ENCODE peak calls at places on chromosomes 2 and 18, in five cellular contexts. K is GM23248, I is HCT116, A is MM.1S, V is PC-9. Q is an unnamed sample. For H3K9me2, the result is how much of the 10 kb centered on the place peaks cover.

GRCh38 chr2:67311536-67311935 is 85.6 kb upstream of the ETAA1 start:
- DNase-seq in K (peak), I (no peak), A (no peak), V (peak), Q (peak)

GRCh38 chr2:129193961-129194360 is 785.5 kb upstream of the RAB6C start:
- DNase-seq in K (no peak), I (no peak), A (no peak), V (no peak), Q (no peak)

GRCh38 chr2:183105402-183106134 is 18.7 kb upstream of the NUP35 start:
- DNase-seq in K (peak), I (no peak), A (no peak), V (no peak), Q (peak)

GRCh38 chr2:160033732-160034392 is 28.6 kb downstream of the PLA2R1 start:
- DNase-seq in K (peak), I (no peak), A (no peak), V (no peak), Q (peak)

GRCh38 chr2:11411768-11412448 is 54.1 kb downstream of the E2F6 start:
- DNase-seq in K (peak), I (no peak), A (peak), V (no peak), Q (peak)

GRCh38 chr2:148614332-148615049 is 30.1 kb upstream of the EPC2 start:
- DNase-seq in K (peak), I (peak), A (peak), V (peak), Q (peak)

GRCh38 chr18:51687845-51688585 is 490.5 kb upstream of the MEX3C start:
- DNase-seq in K (no peak), I (no peak), A (no peak), V (no peak), Q (no peak)

GRCh38 chr2:24492283-24493272 is 1.5 kb downstream of the NCOA1 start:
- DNase-seq in K (peak), I (no peak), A (no peak), V (no peak), Q (peak)

GRCh38 chr18:61475931-61476330 is 142.7 kb downstream of the CDH20 start:
- DNase-seq in K (no peak), I (no peak), A (no peak), V (no peak), Q (no peak)

GRCh38 chr2:134692461-134692860 is 26.3 kb downstream of the TMEM163 start:
- DNase-seq in K (no peak), I (no peak), A (no peak), V (no peak), Q (no peak)

GRCh38 chr2:65081232-65081685 is 25.0 kb downstream of the CEP68 start:
- DNase-seq in K (peak), I (no peak), A (no peak), V (no peak), Q (no peak)

GRCh38 chr2:176562359-176563043 is 293.3 kb downstream of the MTX2 start:
- DNase-seq in K (peak), I (no peak), A (no peak), V (peak), Q (peak)

GRCh38 chr18:78859686-78860085 is 119.9 kb upstream of the SALL3 start:
- DNase-seq in K (no peak), I (no peak), A (no peak), V (no peak), Q (no peak)

GRCh38 chr2:22486343-22486742 is 898.6 kb upstream of the KLHL29 start:
- DNase-seq in K (no peak), I (no peak), A (no peak), V (no peak), Q (no peak)

GRCh38 chr2:234858134-234858533 is 93.7 kb upstream of the SH3BP4 start:
- DNase-seq in K (no peak), I (no peak), A (no peak), V (no peak), Q (no peak)

GRCh38 chr2:23912054-23912453 is 14.9 kb downstream of the ATAD2B start:
- DNase-seq in K (peak), I (peak), A (no peak), V (no peak), Q (no peak)

GRCh38 chr2:127386246-127386645 is 1.5 kb downstream of the MAP3K2 start:
- DNase-seq in K (peak), I (no peak), A (no peak), V (peak), Q (no peak)

GRCh38 chr18:32974421-32975165 is 201.8 kb upstream of the KLHL14 start:
- DNase-seq in K (no peak), I (no peak), A (no peak), V (no peak), Q (no peak)

GRCh38 chr2:109521751-109522374 is 91.9 kb downstream of the SEPTIN10 start:
- DNase-seq in K (no peak), I (no peak), A (no peak), V (no peak), Q (no peak)

DNA sequence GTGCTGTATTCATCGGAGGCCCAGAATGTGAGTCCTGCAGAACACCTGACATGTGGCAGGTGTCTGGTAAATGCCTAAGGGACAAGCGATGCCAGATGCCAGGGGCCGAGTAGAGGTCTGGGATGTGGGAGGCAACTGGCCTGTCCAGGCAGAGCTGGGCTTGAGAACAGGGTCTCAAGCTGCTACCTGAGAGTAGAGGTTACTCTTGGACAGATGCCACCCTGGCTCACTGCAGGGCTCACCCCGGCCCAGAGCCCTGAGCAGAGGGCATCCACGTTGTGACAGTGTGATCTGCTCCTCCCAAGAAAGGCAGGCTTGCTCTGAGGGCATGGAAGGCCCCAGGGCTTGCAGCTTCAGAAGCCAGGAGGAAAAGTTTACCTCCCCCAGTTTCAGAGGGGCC is 692.0 kb upstream of the ID2 start:
- DNase-seq in K (no peak), I (no peak), A (no peak), V (no peak), Q (no peak)
- H3K9me2 ChIP-seq in K (under half), I (under half), A (under half), V (under half), Q (under half)

GRCh38 chr2:131426727-131427126 is 49.2 kb upstream of the TUBA3D start:
- DNase-seq in K (no peak), I (no peak), A (peak), V (no peak), Q (no peak)
- TF ChIP-seq EZH2 in K (no peak), I (no peak), A (no peak), V (no peak), Q (no peak)

GRCh38 chr2:85066874-85067351 is 66.3 kb upstream of the TCF7L1 start:
- DNase-seq in K (peak), I (peak), A (peak), V (peak), Q (peak)
- H3K4me3 ChIP-seq in K (peak), I (peak), A (peak), V (no peak), Q (peak)

GRCh38 chr2:63875758-63876710 is 34.3 kb downstream of the UGP2 start:
- DNase-seq in K (peak), I (no peak), A (no peak), V (no peak), Q (no peak)
- H3K9me2 ChIP-seq in K (under half), I (under half), A (under half), V (under half), Q (under half)

Q was measured in PC-3.